ENCODE peak calls at places on chromosomes 6 and 20, in five cellular contexts. One of them, this sample, is unnamed.

GRCh38 chr6:167538746-167539145 is 213.9 kb downstream of the TTLL2 start:
- DNase-seq in WTC11: no peak
- DNase-seq in T-helper 9 cell: no peak
- DNase-seq in GM23248: no peak
- DNase-seq in NCI-H748 treated with DMSO at 0.1 percent for 48 hours: no peak
- DNase-seq in this sample: peak; percentile 68

GRCh38 chr6:143176090-143177021 is 115.7 kb downstream of the AIG1 start:
- DNase-seq in T-helper 9 cell: no peak
- DNase-seq in WTC11: peak; percentile 42
- DNase-seq in NCI-H748 treated with DMSO at 0.1 percent for 48 hours: no peak
- DNase-seq in GM23248: peak; percentile 90
- DNase-seq in this sample: no peak

GRCh38 chr20:34571753-34572152 is 13.2 kb downstream of the MAP1LC3A start:
- DNase-seq in WTC11: no peak
- DNase-seq in NCI-H748 treated with DMSO at 0.1 percent for 48 hours: no peak
- DNase-seq in T-helper 9 cell: no peak
- DNase-seq in GM23248: no peak
- DNase-seq in this sample: no peak

GRCh38 chr20:38723982-38724602 is at the start of gene SLC32A1:
- DNase-seq in GM23248: no peak
- DNase-seq in T-helper 9 cell: peak; percentile 6
- DNase-seq in NCI-H748 treated with DMSO at 0.1 percent for 48 hours: no peak
- DNase-seq in WTC11: peak; percentile 54
- DNase-seq in this sample: no peak

GRCh38 chr6:82080767-82081166 is 166.8 kb downstream of the IBTK start:
- DNase-seq in GM23248: no peak
- DNase-seq in NCI-H748 treated with DMSO at 0.1 percent for 48 hours: no peak
- DNase-seq in T-helper 9 cell: no peak
- DNase-seq in WTC11: no peak
- DNase-seq in this sample: no peak

GRCh38 chr20:10487354-10488115 is 52.4 kb downstream of the SLX4IP start:
- DNase-seq in WTC11: no peak
- DNase-seq in T-helper 9 cell: no peak
- DNase-seq in NCI-H748 treated with DMSO at 0.1 percent for 48 hours: no peak
- DNase-seq in GM23248: peak; percentile 61
- DNase-seq in this sample: no peak

GRCh38 chr6:42007286-42007685 is 43.0 kb upstream of the TAF8 start:
- DNase-seq in T-helper 9 cell: no peak
- DNase-seq in NCI-H748 treated with DMSO at 0.1 percent for 48 hours: no peak
- DNase-seq in WTC11: no peak
- DNase-seq in GM23248: no peak
- DNase-seq in this sample: peak; percentile 31

GRCh38 chr6:158231551-158232444 is 63.6 kb downstream of the GTF2H5 start:
- DNase-seq in NCI-H748 treated with DMSO at 0.1 percent for 48 hours: peak; percentile 31
- DNase-seq in GM23248: peak; percentile 89
- DNase-seq in T-helper 9 cell: peak; percentile 75
- DNase-seq in WTC11: peak; percentile 71
- DNase-seq in this sample: peak; percentile 52

GRCh38 chr20:20271277-20271676 is 96.6 kb upstream of the INSM1 start:
- DNase-seq in WTC11: no peak
- DNase-seq in GM23248: no peak
- DNase-seq in T-helper 9 cell: no peak
- DNase-seq in NCI-H748 treated with DMSO at 0.1 percent for 48 hours: no peak
- DNase-seq in this sample: no peak

GRCh38 chr6:30881987-30882763 is 2.1 kb upstream of the DDR1 start:
- DNase-seq in T-helper 9 cell: no peak
- DNase-seq in WTC11: peak; percentile 61
- DNase-seq in NCI-H748 treated with DMSO at 0.1 percent for 48 hours: no peak
- DNase-seq in GM23248: peak; percentile 14
- DNase-seq in this sample: no peak

GRCh38 chr20:25227317-25227831 is 20.5 kb upstream of the PYGB start:
- DNase-seq in T-helper 9 cell: no peak
- DNase-seq in GM23248: peak; percentile 91
- DNase-seq in NCI-H748 treated with DMSO at 0.1 percent for 48 hours: no peak
- DNase-seq in WTC11: no peak
- DNase-seq in this sample: no peak

GRCh38 chr6:149755300-149756260 is 6.0 kb downstream of the PCMT1 start:
- DNase-seq in T-helper 9 cell: no peak
- DNase-seq in NCI-H748 treated with DMSO at 0.1 percent for 48 hours: no peak
- DNase-seq in GM23248: no peak
- DNase-seq in WTC11: no peak
- DNase-seq in this sample: peak; percentile 84

GRCh38 chr6:147738089-147738488 is 229.6 kb downstream of the SAMD5 start:
- DNase-seq in T-helper 9 cell: no peak
- DNase-seq in WTC11: no peak
- DNase-seq in NCI-H748 treated with DMSO at 0.1 percent for 48 hours: no peak
- DNase-seq in GM23248: no peak
- DNase-seq in this sample: no peak

GRCh38 chr20:37600486-37600885 is 72.8 kb upstream of the BLCAP start:
- DNase-seq in WTC11: no peak
- DNase-seq in NCI-H748 treated with DMSO at 0.1 percent for 48 hours: no peak
- DNase-seq in T-helper 9 cell: no peak
- DNase-seq in GM23248: no peak
- DNase-seq in this sample: no peak

GRCh38 chr20:1373614-1374013 is 19.2 kb downstream of the FKBP1A start:
- DNase-seq in WTC11: no peak
- DNase-seq in GM23248: no peak
- DNase-seq in T-helper 9 cell: no peak
- DNase-seq in NCI-H748 treated with DMSO at 0.1 percent for 48 hours: no peak
- DNase-seq in this sample: peak; percentile 99

GRCh38 chr20:12847862-12848261 is 160.9 kb upstream of the SPTLC3 start:
- DNase-seq in NCI-H748 treated with DMSO at 0.1 percent for 48 hours: no peak
- DNase-seq in WTC11: no peak
- DNase-seq in T-helper 9 cell: no peak
- DNase-seq in GM23248: peak; percentile 19
- DNase-seq in this sample: no peak

GRCh38 chr6:157037165-157037564 is 260.0 kb downstream of the ARID1B start:
- DNase-seq in T-helper 9 cell: no peak
- DNase-seq in GM23248: peak; percentile 18
- DNase-seq in NCI-H748 treated with DMSO at 0.1 percent for 48 hours: no peak
- DNase-seq in WTC11: no peak
- DNase-seq in this sample: peak; percentile 73

GRCh38 chr6:41257369-41258195 is 28.9 kb downstream of the TREM1 start:
- DNase-seq in GM23248: no peak
- DNase-seq in T-helper 9 cell: no peak
- DNase-seq in WTC11: no peak
- DNase-seq in NCI-H748 treated with DMSO at 0.1 percent for 48 hours: peak; percentile 56
- DNase-seq in this sample: no peak

GRCh38 chr20:56400001-56400640 is 7.7 kb downstream of the CSTF1 start:
- DNase-seq in WTC11: peak; percentile 32
- DNase-seq in T-helper 9 cell: peak; percentile 44
- DNase-seq in GM23248: peak; percentile 84
- DNase-seq in NCI-H748 treated with DMSO at 0.1 percent for 48 hours: no peak
- DNase-seq in this sample: peak; percentile 85

GRCh38 chr6:40146902-40147301 is 212.6 kb upstream of the MOCS1 start:
- DNase-seq in GM23248: no peak
- DNase-seq in NCI-H748 treated with DMSO at 0.1 percent for 48 hours: no peak
- DNase-seq in T-helper 9 cell: no peak
- DNase-seq in WTC11: no peak
- DNase-seq in this sample: no peak

GRCh38 chr6:90574610-90575009 is 12.3 kb downstream of the MAP3K7 start:
- DNase-seq in NCI-H748 treated with DMSO at 0.1 percent for 48 hours: no peak
- DNase-seq in T-helper 9 cell: no peak
- DNase-seq in GM23248: peak; percentile 57
- DNase-seq in WTC11: no peak
- DNase-seq in this sample: peak; percentile 43

GRCh38 chr20:21141825-21142224 is 15.9 kb downstream of the KIZ start:
- DNase-seq in T-helper 9 cell: no peak
- DNase-seq in GM23248: no peak
- DNase-seq in NCI-H748 treated with DMSO at 0.1 percent for 48 hours: no peak
- DNase-seq in WTC11: no peak
- DNase-seq in this sample: no peak

GRCh38 chr6:52015953-52016352 is 71.5 kb downstream of the PKHD1 start:
- DNase-seq in NCI-H748 treated with DMSO at 0.1 percent for 48 hours: no peak
- DNase-seq in T-helper 9 cell: no peak
- DNase-seq in WTC11: no peak
- DNase-seq in GM23248: no peak
- DNase-seq in this sample: no peak

GRCh38 chr6:22071655-22072054 is 225.2 kb downstream of the PRL start:
- DNase-seq in GM23248: peak; percentile 37
- DNase-seq in T-helper 9 cell: no peak
- DNase-seq in WTC11: peak; percentile 29
- DNase-seq in NCI-H748 treated with DMSO at 0.1 percent for 48 hours: no peak
- DNase-seq in this sample: peak; percentile 74

GRCh38 chr6:19033683-19034082 is 646.5 kb downstream of the RNF144B start:
- DNase-seq in T-helper 9 cell: no peak
- DNase-seq in WTC11: no peak
- DNase-seq in GM23248: no peak
- DNase-seq in NCI-H748 treated with DMSO at 0.1 percent for 48 hours: no peak
- DNase-seq in this sample: no peak

GRCh38 chr6:149935246-149935645 is 6.6 kb upstream of the ULBP2 start:
- DNase-seq in WTC11: no peak
- DNase-seq in NCI-H748 treated with DMSO at 0.1 percent for 48 hours: no peak
- DNase-seq in T-helper 9 cell: no peak
- DNase-seq in GM23248: peak; percentile 91
- DNase-seq in this sample: no peak

GRCh38 chr6:48747040-48747439 is 636.0 kb upstream of the PTCHD4 start:
- DNase-seq in NCI-H748 treated with DMSO at 0.1 percent for 48 hours: no peak
- DNase-seq in T-helper 9 cell: no peak
- DNase-seq in WTC11: no peak
- DNase-seq in GM23248: peak; percentile 16
- DNase-seq in this sample: no peak

GRCh38 chr6:7241160-7241559 is 71.8 kb downstream of the SSR1 start:
- DNase-seq in NCI-H748 treated with DMSO at 0.1 percent for 48 hours: no peak
- DNase-seq in WTC11: no peak
- DNase-seq in GM23248: no peak
- DNase-seq in T-helper 9 cell: no peak
- DNase-seq in this sample: no peak

GRCh38 chr6:120826253-120826652 is 508.0 kb downstream of the TBC1D32 start:
- DNase-seq in T-helper 9 cell: no peak
- DNase-seq in WTC11: peak; percentile 63
- DNase-seq in GM23248: peak; percentile 10
- DNase-seq in NCI-H748 treated with DMSO at 0.1 percent for 48 hours: peak; percentile 25
- DNase-seq in this sample: no peak

GRCh38 chr6:44494011-44494501 is 106.5 kb downstream of the CDC5L start:
- DNase-seq in NCI-H748 treated with DMSO at 0.1 percent for 48 hours: no peak
- DNase-seq in T-helper 9 cell: no peak
- DNase-seq in GM23248: peak; percentile 91
- DNase-seq in WTC11: no peak
- DNase-seq in this sample: no peak

This sample was measured in pons.